ENCODE peak calls at places on chromosomes 11 and 22, in four cellular contexts. M, T, F and J are unnamed samples.
A peak's percentile ranks its signal among the peaks of the same experiment; 100 is the strongest.

GRCh38 chr11:113322158-113322557 is 7.8 kb downstream of the TTC12 start:
- DNase-seq in M (no peak), F (no peak), T (no peak), J (no peak)

GRCh38 chr22:27554106-27554814 is 247.3 kb downstream of the MN1 start:
- DNase-seq in T (no peak), F (no peak), M (no peak), J (no peak)

GRCh38 chr11:79396674-79397073 is 44.2 kb downstream of the TENM4 start:
- DNase-seq in F (no peak), M (no peak), T (no peak), J (no peak)

GRCh38 chr11:27319065-27319464 is 44.0 kb downstream of the CCDC34 start:
- DNase-seq in F (no peak), T (peak; percentile 75), M (no peak), J (no peak)

GRCh38 chr22:44372611-44373010 is 59.9 kb upstream of the SHISAL1 start:
- DNase-seq in M (no peak), F (no peak), T (no peak), J (no peak)

GRCh38 chr11:124586247-124586860 is 16.6 kb downstream of the OR8A1 start:
- DNase-seq in T (peak; percentile 68), M (peak; percentile 59), F (peak; percentile 20), J (peak; percentile 23)

GRCh38 chr11:29627541-29627940 is 389.3 kb downstream of the KCNA4 start:
- DNase-seq in F (no peak), T (no peak), M (no peak), J (no peak)

GRCh38 chr11:19345848-19346681 is 105.3 kb upstream of the E2F8 start:
- DNase-seq in F (no peak), T (no peak), M (no peak), J (no peak)

GRCh38 chr11:14812776-14813175 is 79.3 kb downstream of the CYP2R1 start:
- DNase-seq in M (no peak), T (no peak), F (no peak), J (no peak)

GRCh38 chr11:68043349-68044144 is 4.7 kb downstream of the TCIRG1 start:
- DNase-seq in M (no peak), F (no peak), T (peak; percentile 83), J (no peak)

GRCh38 chr11:44711113-44711512 is 15.6 kb upstream of the TSPAN18 start:
- DNase-seq in F (no peak), T (no peak), M (no peak), J (no peak)

GRCh38 chr22:27111796-27112195 is 454.4 kb downstream of the MIAT start:
- DNase-seq in M (no peak), F (no peak), T (no peak), J (no peak)

GRCh38 chr11:76159983-76160661 is 46.2 kb downstream of the WNT11 start:
- DNase-seq in T (no peak), F (no peak), M (peak; percentile 34), J (no peak)

GRCh38 chr22:42343551-42344081 is 73.2 kb upstream of the TCF20 start:
- DNase-seq in M (no peak), F (no peak), T (no peak), J (no peak)

GRCh38 chr11:19275496-19275895 is 34.8 kb upstream of the E2F8 start:
- DNase-seq in T (no peak), M (no peak), F (no peak), J (no peak)

GRCh38 chr11:24386551-24387404 is 110.1 kb upstream of the LUZP2 start:
- DNase-seq in F (no peak), T (peak; percentile 48), M (no peak), J (peak; percentile 24)

GRCh38 chr11:131136476-131136875 is 220.2 kb upstream of the SNX19 start:
- DNase-seq in M (no peak), F (no peak), T (peak; percentile 65), J (peak; percentile 18)

GRCh38 chr11:67409261-67409666 is 5.4 kb downstream of the TBC1D10C start:
- DNase-seq in F (no peak), T (no peak), M (no peak), J (no peak)

GRCh38 chr11:119195680-119196079 is 10.4 kb downstream of the NHERF4 start:
- DNase-seq in M (peak; percentile 72), F (no peak), T (peak; percentile 69), J (peak; percentile 7)

GRCh38 chr22:27466229-27466628 is 335.3 kb downstream of the MN1 start:
- DNase-seq in T (no peak), M (no peak), F (no peak), J (no peak)

GRCh38 chr11:82174610-82175009 is 559.1 kb downstream of the FAM181B start:
- DNase-seq in T (peak; percentile 0), F (no peak), M (no peak), J (no peak)

GRCh38 chr22:43152355-43153071 is 1.2 kb downstream of the TSPO start:
- DNase-seq in T (no peak), M (peak; percentile 91), F (no peak), J (no peak)

GRCh38 chr22:30754971-30755759 is 60.5 kb downstream of the OSBP2 start:
- DNase-seq in M (no peak), F (peak; percentile 59), T (peak; percentile 64), J (peak; percentile 61)

GRCh38 chr22:19631899-19632670 is 82.2 kb upstream of the SEPTIN5 start:
- DNase-seq in F (peak; percentile 14), M (no peak), T (peak; percentile 19), J (peak; percentile 1)

GRCh38 chr22:24986816-24987215 is 34.3 kb downstream of the KIAA1671 start:
- DNase-seq in M (no peak), T (no peak), F (no peak), J (no peak)

GRCh38 chr22:29197096-29197495 is 8.6 kb upstream of the EMID1 start:
- DNase-seq in T (no peak), M (no peak), F (no peak), J (no peak)

GRCh38 chr22:40463017-40463631 is 92.7 kb downstream of the SGSM3 start:
- DNase-seq in F (no peak), M (no peak), T (no peak), J (no peak)

GRCh38 chr11:8813658-8814057 is 97.3 kb upstream of the AKIP1 start:
- DNase-seq in F (no peak), M (peak; percentile 77), T (peak; percentile 75), J (peak; percentile 74)

GRCh38 chr11:86152006-86152862 is 83.3 kb upstream of the PICALM start:
- DNase-seq in F (no peak), M (no peak), T (no peak), J (no peak)

GRCh38 chr22:22210375-22210774 is 34.2 kb upstream of the VPREB1 start:
- DNase-seq in M (no peak), T (peak; percentile 56), F (no peak), J (peak; percentile 20)

GRCh38 chr11:3866206-3866605 is 10.7 kb downstream of the STIM1 start:
- DNase-seq in M (peak; percentile 85), T (peak; percentile 8), F (no peak), J (no peak)

GRCh38 chr11:130124096-130124495 is 35.5 kb upstream of the ST14 start:
- DNase-seq in F (peak; percentile 79), M (peak; percentile 91), T (peak; percentile 90), J (peak; percentile 30)

GRCh38 chr11:33027846-33028536 is 11.4 kb upstream of the TCP11L1 start:
- DNase-seq in M (no peak), F (no peak), T (no peak), J (no peak)

GRCh38 chr11:110174645-110175310 is 81.6 kb downstream of the ZC3H12C start:
- DNase-seq in T (no peak), F (no peak), M (no peak), J (no peak)

GRCh38 chr11:79404325-79404724 is 36.5 kb downstream of the TENM4 start:
- DNase-seq in T (no peak), F (no peak), M (no peak), J (peak; percentile 4)

GRCh38 chr22:40641269-40641668 is 4.8 kb upstream of the MRTFA start:
- DNase-seq in T (no peak), F (no peak), M (no peak), J (no peak)

GRCh38 chr11:86637976-86638375 is 34.4 kb downstream of the ME3 start:
- DNase-seq in M (no peak), F (no peak), T (no peak), J (no peak)

GRCh38 chr11:4539603-4540219 is 5.3 kb upstream of the OR52M1 start:
- DNase-seq in F (peak; percentile 8), T (peak; percentile 45), M (peak; percentile 62), J (peak; percentile 4)

GRCh38 chr11:107040447-107041444 is 22.5 kb upstream of the GUCY1A2 start:
- DNase-seq in M (no peak), T (peak; percentile 94), F (peak; percentile 48), J (no peak)

GRCh38 chr11:107050126-107050525 is 31.9 kb upstream of the GUCY1A2 start:
- DNase-seq in T (peak; percentile 39), F (no peak), M (no peak), J (no peak)

GRCh38 chr11:107043242-107043991 is 25.1 kb upstream of the GUCY1A2 start:
- DNase-seq in F (peak; percentile 88), M (no peak), T (peak; percentile 96), J (peak; percentile 77)

GRCh38 chr11:107042748-107043147 is 24.5 kb upstream of the GUCY1A2 start:
- DNase-seq in F (no peak), M (no peak), T (no peak), J (no peak)

GRCh38 chr11:107044503-107044902 is 26.2 kb upstream of the GUCY1A2 start:
- DNase-seq in M (no peak), F (no peak), T (peak; percentile 54), J (no peak)
- TF ChIP-seq CTCF in M (no peak), F (no peak), T (no peak), J (no peak)

GRCh38 chr11:1598816-1599215 is 722 bp upstream of the KRTAP5-2 start:
- DNase-seq in M (no peak), F (no peak), T (peak; percentile 14), J (no peak)

GRCh38 chr11:1603629-1604028 is 4.6 kb downstream of the KRTAP5-3 start:
- DNase-seq in T (no peak), F (no peak), M (no peak), J (no peak)

GRCh38 chr11:1600626-1601025 is 2.5 kb upstream of the KRTAP5-2 start:
- DNase-seq in F (no peak), M (no peak), T (no peak), J (no peak)

GRCh38 chr11:1597331-1597741 is 758 bp downstream of the KRTAP5-2 start:
- DNase-seq in F (no peak), T (no peak), M (no peak), J (no peak)

GRCh38 chr11:1597981-1598380 is at the start of gene KRTAP5-2:
- DNase-seq in F (no peak), T (no peak), M (no peak), J (no peak)
- H3K4me3 ChIP-seq in F (no peak within 1 kb of the TSS), T (no peak within 1 kb of the TSS), M (no peak within 1 kb of the TSS), J (no peak within 1 kb of the TSS)

GRCh38 chr11:12485328-12485727 is 108.0 kb downstream of the PARVA start:
- DNase-seq in F (no peak), M (no peak), T (no peak), J (no peak)
- TF ChIP-seq CTCF in F (peak; percentile 48), M (peak; percentile 29), T (peak; percentile 71), J (peak; percentile 51)

GRCh38 chr11:5737091-5737490 is 843 bp downstream of the OR56B1 start:
- DNase-seq in M (no peak), T (peak; percentile 69), F (peak; percentile 3), J (peak; percentile 2)

GRCh38 chr11:5736396-5736795 is at the start of gene OR56B1:
- DNase-seq in T (peak; percentile 10), M (no peak), F (no peak), J (no peak)

DNA sequence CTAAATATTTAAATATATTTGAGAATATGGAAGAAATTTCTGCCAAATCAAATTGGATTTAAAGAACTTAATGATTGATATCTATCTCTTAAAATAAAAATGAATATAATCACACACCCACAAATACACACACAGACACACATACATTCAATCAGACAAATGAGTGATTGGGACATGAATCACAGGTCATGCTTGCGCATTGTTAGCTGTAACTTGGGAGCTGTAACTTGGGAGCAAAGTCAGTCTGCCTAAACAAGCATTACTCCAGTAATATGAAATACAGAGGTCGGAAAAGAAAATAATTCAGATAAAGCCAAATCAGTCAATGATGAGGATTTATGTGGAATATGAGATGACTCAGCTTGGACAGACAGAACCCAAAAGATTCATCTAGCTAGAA is 1.4 kb downstream of the OR56B1 start:
- DNase-seq in M (no peak), T (peak; percentile 64), F (no peak), J (no peak)
- H3K4me3 ChIP-seq in M (no peak overlapping the region), T (no peak overlapping the region), F (no peak overlapping the region), J (no peak overlapping the region)